ENCODE peak calls at places on chromosome 1, in seven cellular contexts. Q is A549, M is H1, K is HCT116, N is K562, U is HepG2, F is GM12878. Y is an unnamed sample.

GRCh38 chr1:198264271-198264670 is 107.5 kb downstream of the NEK7 start:
- DNase-seq in F (no peak), N (no peak), M (no peak), K (no peak), U (no peak), Q (no peak), Y (no peak)

GRCh38 chr1:101394041-101394440 is 157.2 kb downstream of the S1PR1 start:
- DNase-seq in M (no peak), U (no peak), F (no peak), N (no peak), K (no peak), Q (no peak), Y (peak; percentile 3)

GRCh38 chr1:172340520-172340919 is 80.0 kb upstream of the C1orf105 start:
- DNase-seq in M (no peak), N (no peak), K (no peak), F (no peak), U (no peak), Q (no peak), Y (no peak)

GRCh38 chr1:14945132-14946010 is 208.2 kb upstream of the TMEM51 start:
- DNase-seq in F (no peak), K (no peak), N (no peak), M (no peak), Q (no peak), U (no peak), Y (peak; percentile 90)

GRCh38 chr1:228939881-228940392 is 204.7 kb downstream of the RHOU start:
- DNase-seq in M (no peak), F (no peak), K (no peak), N (no peak), U (no peak), Q (no peak), Y (no peak)

GRCh38 chr1:12275370-12275769 is 45.5 kb downstream of the VPS13D start:
- DNase-seq in Q (peak; percentile 27), M (peak; percentile 5), F (no peak), K (no peak), N (peak; percentile 67), U (peak; percentile 6), Y (no peak)

GRCh38 chr1:204307334-204307883 is 52.3 kb downstream of the PLEKHA6 start:
- DNase-seq in U (no peak), N (no peak), Q (no peak), K (no peak), F (no peak), M (no peak), Y (peak; percentile 76)

GRCh38 chr1:161378014-161378413 is 10.3 kb upstream of the CFAP126 start:
- DNase-seq in F (no peak), U (no peak), N (no peak), M (no peak), K (no peak), Q (no peak), Y (no peak)

GRCh38 chr1:42186172-42186571 is 21.6 kb upstream of the GUCA2A start:
- DNase-seq in K (no peak), N (no peak), U (no peak), F (no peak), M (no peak), Q (no peak), Y (peak; percentile 57)

GRCh38 chr1:6010554-6010953 is 18.3 kb upstream of the NPHP4 start:
- DNase-seq in K (no peak), M (no peak), Q (no peak), F (no peak), U (no peak), N (no peak), Y (no peak)

GRCh38 chr1:91781916-91782622 is 103.9 kb downstream of the TGFBR3 start:
- DNase-seq in K (no peak), Q (no peak), M (no peak), F (no peak), U (no peak), N (no peak), Y (peak; percentile 41)

GRCh38 chr1:221810406-221810805 is 68.5 kb upstream of the DUSP10 start:
- DNase-seq in F (no peak), U (no peak), M (no peak), K (no peak), Q (no peak), N (no peak), Y (peak; percentile 90)

GRCh38 chr1:9886063-9886742 is 23.9 kb downstream of the CTNNBIP1 start:
- DNase-seq in M (no peak), N (peak; percentile 40), Q (no peak), U (no peak), K (no peak), F (no peak), Y (no peak)

GRCh38 chr1:156337052-156337887 is 822 bp downstream of the CCT3 start:
- DNase-seq in F (no peak), Q (peak; percentile 14), K (no peak), M (no peak), U (no peak), N (no peak), Y (peak; percentile 4)

GRCh38 chr1:223739366-223740057 is 27.2 kb downstream of the CAPN2 start:
- DNase-seq in N (no peak), Q (no peak), F (no peak), K (no peak), M (no peak), U (no peak), Y (no peak)

GRCh38 chr1:59990470-59990869 is 63.9 kb upstream of the CYP2J2 start:
- DNase-seq in N (peak; percentile 23), Q (no peak), K (no peak), F (no peak), M (no peak), U (no peak), Y (no peak)

GRCh38 chr1:59986736-59987310 is 60.2 kb upstream of the CYP2J2 start:
- DNase-seq in M (no peak), K (no peak), Q (no peak), N (no peak), F (no peak), U (no peak), Y (no peak)

DNA sequence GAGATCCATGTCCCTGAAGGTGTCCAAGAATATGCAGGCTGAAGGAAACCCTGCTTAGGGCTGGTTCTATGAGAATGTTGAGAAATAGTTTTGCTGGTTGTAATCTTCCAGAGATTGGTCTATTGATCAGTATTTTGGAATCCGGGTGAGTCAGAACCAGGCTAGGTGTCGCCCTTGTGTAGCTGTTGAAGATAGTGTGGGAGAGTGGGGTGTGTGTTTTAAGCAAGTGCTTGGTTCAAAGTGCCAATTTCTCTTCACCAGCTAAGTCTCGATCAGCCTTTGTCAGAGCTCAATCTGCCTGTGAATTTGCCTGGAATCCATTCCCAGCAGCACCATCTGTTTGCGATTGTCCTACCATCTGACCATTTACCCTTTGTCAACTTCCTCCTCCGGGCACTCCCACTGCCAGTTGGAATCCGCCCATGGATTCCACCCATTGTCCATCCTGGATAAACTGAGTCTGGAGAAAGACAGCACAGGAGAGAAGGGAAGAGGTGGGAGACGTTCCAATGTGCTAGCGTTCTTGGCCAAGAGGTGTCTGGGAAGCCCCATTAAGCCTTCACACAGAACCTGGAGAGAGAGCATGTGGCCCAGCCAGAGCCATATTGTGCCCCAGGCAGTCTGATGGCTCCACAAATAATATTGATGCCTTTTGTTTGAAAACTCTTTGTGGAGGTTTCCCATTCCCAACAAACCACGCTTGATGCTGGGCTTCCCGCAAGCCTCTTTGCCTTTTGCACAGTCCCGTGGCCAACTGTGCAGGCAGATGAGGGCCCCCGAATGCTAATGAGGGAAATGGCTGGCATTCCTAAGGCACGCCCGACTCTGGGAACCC is 59.5 kb upstream of the CYP2J2 start:
- DNase-seq in U (no peak), N (no peak), M (no peak), Q (no peak), F (no peak), K (no peak), Y (no peak)
- TF ChIP-seq CEBPB in U (no peak), N (no peak), M (no peak), Q (no peak), F (no peak), K (no peak), Y (no peak)

GRCh38 chr1:113628997-113629396 is 130.3 kb downstream of the PHTF1 start:
- DNase-seq in K (no peak), M (no peak), F (no peak), N (no peak), U (no peak), Q (no peak), Y (no peak)

DNA sequence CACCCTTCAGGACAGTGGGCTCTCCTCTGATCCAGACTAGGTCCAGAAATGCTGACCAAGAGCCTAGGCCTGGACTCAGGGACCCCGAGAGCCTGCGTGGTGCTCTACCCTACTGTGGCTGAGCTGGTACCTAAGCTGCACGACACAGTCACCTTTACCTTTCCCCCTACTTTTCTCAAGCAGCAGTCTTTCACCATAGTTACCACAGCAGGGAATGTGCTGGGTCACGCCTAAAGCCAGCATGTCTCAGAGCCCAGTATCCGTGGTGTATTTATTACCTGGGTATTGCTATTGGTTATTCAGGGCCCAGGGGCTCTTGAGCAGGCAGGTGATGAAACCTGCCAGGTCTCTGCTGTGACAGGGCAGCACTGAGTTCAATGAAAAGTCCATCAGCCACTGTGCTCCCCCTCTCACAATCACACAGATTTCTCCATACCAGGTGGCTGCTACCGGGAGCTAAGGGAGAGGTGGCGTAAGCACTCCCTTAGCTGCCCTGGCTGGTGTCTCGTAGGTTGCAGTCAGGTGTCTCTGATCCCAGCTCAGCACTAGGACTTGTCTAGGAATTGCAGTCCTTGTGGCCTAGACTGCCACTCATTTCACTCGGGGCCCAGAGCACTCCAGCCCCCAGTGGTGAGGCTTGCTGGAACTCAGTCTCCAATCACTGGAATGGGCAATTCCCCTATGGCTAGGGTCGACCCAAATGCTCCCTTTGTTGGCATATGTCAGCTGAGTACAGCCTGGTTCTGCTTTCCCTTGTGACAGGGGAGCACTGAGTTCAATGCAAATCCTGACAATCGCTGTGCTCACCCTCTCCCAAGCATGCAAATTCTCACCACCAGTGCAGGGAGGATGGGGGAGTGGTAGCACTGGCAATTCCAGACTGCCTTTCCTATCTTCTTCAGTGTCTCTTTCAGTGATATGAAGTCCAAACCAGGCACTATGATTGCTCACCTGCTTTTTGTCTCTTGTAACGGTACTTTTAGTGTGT is 128.7 kb downstream of the PHTF1 start:
- DNase-seq in M (no peak), U (no peak), K (no peak), F (no peak), Q (no peak), N (no peak), Y (no peak)
- TF ChIP-seq CEBPB in M (no peak), U (no peak), K (no peak), F (no peak), Q (no peak), N (no peak), Y (no peak)

GRCh38 chr1:1164701-1165451 is 8.8 kb upstream of the TTLL10 start:
- DNase-seq in F (no peak), N (no peak), Q (peak; percentile 29), K (no peak), U (peak; percentile 50), M (no peak), Y (no peak)
- TF ChIP-seq CEBPB in F (no peak), N (no peak), Q (no peak), K (no peak), U (no peak), M (no peak), Y (no peak)

DNA sequence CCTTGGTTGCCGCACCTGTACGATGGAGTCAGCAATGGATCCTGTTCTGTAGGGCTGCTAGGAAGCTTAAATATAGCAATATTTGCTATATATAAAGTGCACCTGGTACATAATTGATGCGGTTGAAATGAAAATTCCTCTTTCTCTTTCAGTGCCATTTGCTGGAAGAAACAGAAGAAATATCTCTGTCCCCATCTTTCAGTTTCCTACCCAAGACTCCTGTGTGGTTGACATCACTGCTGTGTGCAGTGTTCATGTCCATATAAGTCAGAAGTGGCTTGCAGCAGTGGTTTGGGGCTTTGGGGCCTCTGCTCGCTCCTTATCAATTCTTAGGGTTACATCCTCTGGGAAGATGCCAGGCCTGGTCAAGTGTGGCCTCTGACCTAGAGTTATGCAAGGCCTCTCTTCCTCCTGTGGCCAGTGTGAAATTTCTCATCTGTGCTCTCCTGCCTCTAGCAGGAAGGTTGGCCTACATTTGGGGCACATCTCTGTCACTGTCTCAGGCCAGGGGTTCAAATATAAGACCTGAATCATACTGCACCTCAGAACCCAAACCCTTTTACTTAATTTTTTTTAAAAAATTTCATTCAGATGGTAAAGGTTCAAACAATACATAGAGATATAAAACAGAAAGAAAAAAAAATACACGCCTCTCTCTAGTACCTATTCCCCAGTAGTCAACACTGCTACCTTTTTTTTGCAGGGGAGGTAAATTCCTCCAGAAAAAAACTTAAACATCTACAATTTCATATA is 32.7 kb downstream of the MAPKAPK2 start:
- DNase-seq in K (no peak), F (peak; percentile 88), U (no peak), Q (no peak), N (peak; percentile 72), M (no peak), Y (no peak)
- TF ChIP-seq CEBPB in K (no peak), F (peak; percentile 37), U (no peak), Q (peak; percentile 27), N (peak; percentile 98), M (no peak), Y (no peak)

Y was measured in IMR-90.